ENCODE peak calls at places on chromosomes 3 and 15, in five cellular contexts. O, I, X, G and N are unnamed samples.

GRCh38 chr15:77010312-77010686 is 15.4 kb downstream of the PSTPIP1 start:
- DNase-seq in O (no peak), I (no peak), X (no peak), G (no peak), N (no peak)

GRCh38 chr3:42749753-42750231 is 23.3 kb downstream of the CCDC13 start:
- DNase-seq in O (no peak), I (peak), X (peak), G (no peak), N (no peak)

GRCh38 chr3:79872483-79872882 is 104.7 kb upstream of the ROBO1 start:
- DNase-seq in O (no peak), I (no peak), X (no peak), G (no peak), N (no peak)

GRCh38 chr3:8627949-8628348 is 16.6 kb downstream of the SSUH2 start:
- DNase-seq in O (no peak), I (no peak), X (no peak), G (no peak), N (no peak)

GRCh38 chr15:58498821-58499580 is 67.2 kb downstream of the LIPC start:
- DNase-seq in O (no peak), I (peak), X (no peak), G (no peak), N (no peak)

GRCh38 chr15:40279437-40280141 is 3.3 kb downstream of the ANKRD63 start:
- DNase-seq in O (peak), I (peak), X (peak), G (peak), N (peak)

GRCh38 chr3:60497922-60498321 is 753.3 kb downstream of the FHIT start:
- DNase-seq in O (no peak), I (no peak), X (no peak), G (no peak), N (no peak)

GRCh38 chr15:83248151-83248851 is 36.2 kb downstream of the BNC1 start:
- DNase-seq in O (no peak), I (peak), X (peak), G (no peak), N (no peak)

GRCh38 chr3:25783661-25784512 is 644 bp upstream of the NGLY1 start:
- DNase-seq in O (no peak), I (peak), X (no peak), G (no peak), N (no peak)

GRCh38 chr3:171309906-171310359 is 150.3 kb downstream of the TNIK start:
- DNase-seq in O (no peak), I (peak), X (no peak), G (no peak), N (no peak)

GRCh38 chr15:45180648-45181436 is 6.9 kb downstream of the SHF start:
- DNase-seq in O (no peak), I (no peak), X (no peak), G (no peak), N (no peak)

GRCh38 chr3:13452490-13453335 is 27.4 kb upstream of the HDAC11 start:
- DNase-seq in O (no peak), I (peak), X (peak), G (peak), N (peak)

GRCh38 chr3:17320266-17320665 is 422.2 kb downstream of the TBC1D5 start:
- DNase-seq in O (no peak), I (no peak), X (no peak), G (no peak), N (no peak)

GRCh38 chr3:172397716-172398405 is 50.4 kb downstream of the GHSR start:
- DNase-seq in O (no peak), I (peak), X (no peak), G (no peak), N (no peak)

GRCh38 chr3:176814252-176814651 is 383.0 kb downstream of the TBL1XR1 start:
- DNase-seq in O (peak), I (peak), X (peak), G (no peak), N (no peak)

GRCh38 chr3:106825962-106826605 is 551.2 kb upstream of the CCDC54 start:
- DNase-seq in O (no peak), I (peak), X (peak), G (no peak), N (no peak)

GRCh38 chr3:53193466-53194217 is 32.6 kb downstream of the PRKCD start:
- DNase-seq in O (no peak), I (no peak), X (no peak), G (no peak), N (no peak)

GRCh38 chr3:192417012-192417411 is 310.3 kb downstream of the FGF12 start:
- DNase-seq in O (no peak), I (no peak), X (no peak), G (no peak), N (no peak)

GRCh38 chr15:46394463-46394862 is 759.6 kb downstream of the SQOR start:
- DNase-seq in O (no peak), I (no peak), X (no peak), G (no peak), N (no peak)

GRCh38 chr3:64109438-64109837 is 86.1 kb upstream of the PSMD6 start:
- DNase-seq in O (no peak), I (peak), X (peak), G (no peak), N (no peak)

GRCh38 chr3:119871571-119871970 is 89.7 kb downstream of the NR1I2 start:
- DNase-seq in O (no peak), I (peak), X (no peak), G (no peak), N (no peak)

GRCh38 chr3:94184781-94185180 is 121.9 kb downstream of the NSUN3 start:
- DNase-seq in O (no peak), I (peak), X (no peak), G (no peak), N (no peak)

GRCh38 chr15:49421991-49422390 is 1.1 kb upstream of the FGF7 start:
- DNase-seq in O (peak), I (peak), X (peak), G (no peak), N (no peak)

GRCh38 chr3:14520967-14521366 is 19.2 kb downstream of the GRIP2 start:
- DNase-seq in O (no peak), I (no peak), X (no peak), G (no peak), N (no peak)

GRCh38 chr3:150765949-150766720 is 3.2 kb upstream of the SIAH2 start:
- DNase-seq in O (no peak), I (peak), X (no peak), G (no peak), N (no peak)

GRCh38 chr3:46865034-46865507 is 1.8 kb upstream of the MYL3 start:
- DNase-seq in O (peak), I (peak), X (no peak), G (no peak), N (no peak)

GRCh38 chr3:189049458-189050231 is 122.1 kb upstream of the TPRG1 start:
- DNase-seq in O (no peak), I (no peak), X (no peak), G (no peak), N (peak)

GRCh38 chr3:58333206-58334012 is 717 bp downstream of the PXK start:
- DNase-seq in O (no peak), I (peak), X (no peak), G (no peak), N (peak)

GRCh38 chr3:32448686-32449474 is 53.8 kb downstream of the CMTM6 start:
- DNase-seq in O (no peak), I (no peak), X (peak), G (no peak), N (no peak)

GRCh38 chr3:111311126-111311525 is 230.9 kb upstream of the CD96 start:
- DNase-seq in O (no peak), I (no peak), X (no peak), G (no peak), N (no peak)

GRCh38 chr15:76346666-76347506 is 10.3 kb downstream of the ISL2 start:
- DNase-seq in O (no peak), I (no peak), X (no peak), G (no peak), N (no peak)

GRCh38 chr3:33875680-33876079 is 77.2 kb downstream of the PDCD6IP start:
- DNase-seq in O (no peak), I (no peak), X (no peak), G (no peak), N (no peak)